ENCODE peak calls at places on chromosomes 4 and X, in five cellular contexts. K is fibroblast of the conjunctiva, R is AG08396, N is omental fat pad, H is AG09319. O is an unnamed sample.

GRCh38 chrX:46257451-46257879 is 287.8 kb downstream of the ZNF674 start:
- DNase-seq in N (no peak), R (no peak), H (no peak), K (no peak), O (no peak)

GRCh38 chr4:83560523-83560922 is 24.6 kb downstream of the GPAT3 start:
- DNase-seq in K (no peak), R (no peak), N (no peak), H (no peak), O (no peak)

GRCh38 chr4:56255820-56256219 is 131.5 kb downstream of the AASDH start:
- DNase-seq in H (no peak), R (no peak), N (no peak), K (no peak), O (no peak)

GRCh38 chrX:420496-421223 is 34.0 kb upstream of the PPP2R3B start:
- DNase-seq in H (no peak), K (no peak), N (no peak), R (no peak), O (no peak)

GRCh38 chr4:107913283-107913899 is 18.0 kb upstream of the CYP2U1 start:
- DNase-seq in H (peak), K (peak), R (peak), N (no peak), O (no peak)

GRCh38 chr4:29708473-29708872 is 1011.7 kb upstream of the PCDH7 start:
- DNase-seq in R (no peak), K (no peak), H (no peak), N (no peak), O (no peak)

GRCh38 chr4:4227510-4228355 is 1.0 kb upstream of the OTOP1 start:
- DNase-seq in K (no peak), R (no peak), N (no peak), H (no peak), O (no peak)

GRCh38 chrX:43504394-43504793 is 151.7 kb upstream of the MAOA start:
- DNase-seq in K (no peak), H (no peak), R (no peak), N (no peak), O (no peak)

GRCh38 chr4:5973486-5974220 is 44.6 kb downstream of the C4orf50 start:
- DNase-seq in R (no peak), H (no peak), K (no peak), N (no peak), O (no peak)

GRCh38 chr4:152229782-152230289 is 306.1 kb downstream of the FBXW7 start:
- DNase-seq in K (no peak), R (no peak), H (no peak), N (no peak), O (no peak)

GRCh38 chrX:1727531-1728027 is 112.7 kb downstream of the ASMT start:
- DNase-seq in K (no peak), R (no peak), H (no peak), N (no peak), O (no peak)

GRCh38 chrX:112636951-112637541 is 42.7 kb downstream of the LHFPL1 start:
- DNase-seq in H (peak), R (peak), N (no peak), K (no peak), O (no peak)

GRCh38 chr4:142596121-142596520 is 250.0 kb downstream of the INPP4B start:
- DNase-seq in H (no peak), N (no peak), K (no peak), R (no peak), O (peak)

GRCh38 chr4:87073187-87073569 is 138.4 kb downstream of the AFF1 start:
- DNase-seq in N (no peak), K (no peak), R (no peak), H (no peak), O (no peak)

GRCh38 chrX:40383360-40383759 is 197.4 kb upstream of the ATP6AP2 start:
- DNase-seq in H (no peak), K (no peak), N (no peak), R (no peak), O (no peak)

GRCh38 chr4:175951794-175952193 is 113.8 kb upstream of the WDR17 start:
- DNase-seq in N (no peak), H (no peak), K (no peak), R (no peak), O (no peak)